ENCODE peak calls at places on chromosomes 1 and 21, in nine cellular contexts. D is adrenal gland; E is upper lobe of right lung; F is CD8-positive, alpha-beta memory T cell; G is A673; I is GM23248; O is left lung; W is astrocyte; K is pancreas. V is an unnamed sample.

GRCh38 chr21:26845066-26845749 is at the start of gene ADAMTS1:
- DNase-seq in E (peak; percentile 88), I (peak; percentile 94), O (peak; percentile 84), F (no peak), G (peak; percentile 80), W (peak; percentile 62), D (peak; percentile 79), K (peak; percentile 90), V (no peak)

GRCh38 chr1:224264321-224264720 is 65.7 kb downstream of the NVL start:
- DNase-seq in F (no peak), E (no peak), I (no peak), G (no peak), K (no peak), D (no peak), W (no peak), O (no peak), V (no peak)

GRCh38 chr1:33864460-33865389 is 846 bp downstream of the HMGB4 start:
- DNase-seq in E (no peak), K (no peak), O (no peak), G (no peak), D (no peak), F (no peak), I (no peak), W (no peak), V (no peak)

GRCh38 chr1:193729429-193729828 is 543.0 kb upstream of the B3GALT2 start:
- DNase-seq in W (no peak), K (no peak), I (peak; percentile 2), F (no peak), O (no peak), E (no peak), G (no peak), D (no peak), V (no peak)

GRCh38 chr1:214427871-214428277 is 123.5 kb downstream of the PTPN14 start:
- DNase-seq in F (peak; percentile 37), G (peak; percentile 81), E (no peak), D (no peak), O (no peak), I (peak; percentile 89), K (no peak), W (peak; percentile 99), V (no peak)

GRCh38 chr1:58986996-58987767 is 203.3 kb upstream of the JUN start:
- DNase-seq in O (no peak), G (no peak), W (no peak), K (no peak), I (no peak), F (no peak), D (no peak), E (no peak), V (no peak)

GRCh38 chr1:93081716-93082115 is 2.6 kb downstream of the MTF2 start:
- DNase-seq in D (no peak), E (no peak), F (no peak), I (peak; percentile 89), G (peak; percentile 22), K (no peak), W (peak; percentile 87), O (no peak), V (no peak)

GRCh38 chr1:33081554-33082305 is 777 bp downstream of the AZIN2 start:
- DNase-seq in K (no peak), G (no peak), W (no peak), I (peak; percentile 44), F (peak; percentile 12), D (no peak), O (no peak), E (no peak), V (no peak)

GRCh38 chr1:35691571-35692220 is 27.0 kb downstream of the C1orf216 start:
- DNase-seq in D (no peak), E (no peak), G (no peak), I (no peak), W (no peak), O (no peak), K (no peak), F (no peak), V (no peak)

GRCh38 chr1:51100264-51100880 is 1.7 kb upstream of the C1orf185 start:
- DNase-seq in O (no peak), W (no peak), E (no peak), I (no peak), D (no peak), F (no peak), K (no peak), G (no peak), V (no peak)

GRCh38 chr1:206048582-206048981 is 4.4 kb upstream of the RHEX start:
- DNase-seq in K (peak; percentile 62), I (no peak), G (no peak), W (no peak), O (peak; percentile 68), E (no peak), D (peak; percentile 24), F (no peak), V (no peak)
- H3K4me1 ChIP-seq in K (peaks cover 3% of the 10 kb centered on the region), I (no peaks in the 10 kb centered on the region), G (no peaks in the 10 kb centered on the region), W (no peaks in the 10 kb centered on the region), O (peaks cover 19% of the 10 kb centered on the region), E (no peaks in the 10 kb centered on the region), D (no peaks in the 10 kb centered on the region), F (no peaks in the 10 kb centered on the region), V (no peaks in the 10 kb centered on the region)

DNA sequence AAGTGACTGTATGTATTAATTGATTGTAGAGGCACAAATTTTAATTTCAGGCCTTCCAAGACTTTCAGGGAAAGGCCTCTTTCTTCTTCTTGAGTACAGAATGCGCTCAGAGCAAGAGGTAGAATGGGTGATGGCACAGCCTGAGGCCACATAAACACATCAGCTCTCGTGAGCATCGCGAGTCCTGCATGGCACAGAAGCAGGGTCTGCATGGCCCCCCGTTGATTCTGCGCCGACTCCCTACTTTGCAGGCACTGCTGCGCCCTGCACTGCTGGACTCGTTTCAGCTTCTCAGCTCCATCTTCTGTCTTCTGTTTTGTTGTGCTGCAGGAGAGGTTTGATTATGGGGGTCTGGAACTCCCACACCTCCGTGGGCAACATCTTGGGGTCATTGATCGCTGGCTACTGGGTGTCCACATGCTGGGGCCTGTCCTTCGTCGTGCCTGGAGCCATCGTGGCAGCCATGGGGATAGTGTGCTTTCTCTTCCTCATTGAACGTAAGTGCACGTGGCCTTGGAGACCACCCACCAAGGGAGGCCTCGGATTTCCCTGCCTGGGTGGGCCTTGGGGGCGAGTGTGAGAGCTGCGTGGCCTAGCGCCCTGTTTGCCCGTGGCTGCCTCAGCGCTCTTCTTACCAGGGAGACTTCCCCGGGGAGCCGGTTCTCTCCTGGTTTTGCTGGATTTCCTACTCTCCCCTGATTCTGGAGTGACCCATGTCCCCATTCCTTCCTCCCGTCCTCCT is 29.6 kb downstream of the SLC37A1 start:
- DNase-seq in O (no peak), W (no peak), G (no peak), I (no peak), E (peak; percentile 50), D (no peak), F (no peak), K (no peak), V (no peak)
- H3K27ac ChIP-seq in O (no peak overlapping the region), W (no peak overlapping the region), G (no peak overlapping the region), I (no peak overlapping the region), E (no peak overlapping the region), D (no peak overlapping the region), F (peak overlapping the region; percentile 70), K (no peak overlapping the region), V (no peak overlapping the region)

GRCh38 chr1:159946242-159947187 is 1.1 kb upstream of the IGSF9 start:
- DNase-seq in D (no peak), F (no peak), E (no peak), G (no peak), W (no peak), O (no peak), I (peak; percentile 43), K (no peak), V (no peak)
- H3K4me3 ChIP-seq in D (no peak overlapping the region), F (peak overlapping the region; percentile 39), E (peak overlapping the region; percentile 53), G (peak overlapping the region; percentile 53), W (no peak overlapping the region), O (peak overlapping the region; percentile 42), I (peak overlapping the region; percentile 69), K (peak overlapping the region; percentile 55), V (peak overlapping the region; percentile 66)

GRCh38 chr1:153649137-153649866 is 9.2 kb upstream of the SNAPIN start:
- DNase-seq in I (no peak), E (no peak), F (no peak), D (no peak), W (no peak), G (no peak), K (peak; percentile 54), O (no peak), V (no peak)

GRCh38 chr1:153647375-153647714 is 11.2 kb upstream of the SNAPIN start:
- DNase-seq in E (no peak), W (no peak), F (no peak), D (no peak), G (no peak), I (no peak), O (no peak), K (peak; percentile 18), V (no peak)

GRCh38 chr1:153649867-153650235 is 8.7 kb upstream of the SNAPIN start:
- DNase-seq in I (no peak), F (no peak), E (no peak), O (no peak), D (no peak), G (no peak), W (no peak), K (peak; percentile 96), V (no peak)

GRCh38 chr1:153646672-153647374 is 11.7 kb upstream of the SNAPIN start:
- DNase-seq in G (no peak), F (no peak), K (peak; percentile 11), W (no peak), D (no peak), O (no peak), I (no peak), E (no peak), V (no peak)

GRCh38 chr1:153648000-153648643 is 10.4 kb upstream of the SNAPIN start:
- DNase-seq in G (no peak), K (peak; percentile 31), O (no peak), I (no peak), W (no peak), E (no peak), F (no peak), D (peak; percentile 14), V (no peak)
- H3K4me1 ChIP-seq in G (no peaks in the 10 kb centered on the region), K (peaks cover 47% of the 10 kb centered on the region), O (peaks cover 40% of the 10 kb centered on the region), I (peaks cover 7% of the 10 kb centered on the region), W (peaks cover 4% of the 10 kb centered on the region), E (peaks cover 25% of the 10 kb centered on the region), F (peaks cover 30% of the 10 kb centered on the region), D (peaks cover 13% of the 10 kb centered on the region), V (no peaks in the 10 kb centered on the region)

DNA sequence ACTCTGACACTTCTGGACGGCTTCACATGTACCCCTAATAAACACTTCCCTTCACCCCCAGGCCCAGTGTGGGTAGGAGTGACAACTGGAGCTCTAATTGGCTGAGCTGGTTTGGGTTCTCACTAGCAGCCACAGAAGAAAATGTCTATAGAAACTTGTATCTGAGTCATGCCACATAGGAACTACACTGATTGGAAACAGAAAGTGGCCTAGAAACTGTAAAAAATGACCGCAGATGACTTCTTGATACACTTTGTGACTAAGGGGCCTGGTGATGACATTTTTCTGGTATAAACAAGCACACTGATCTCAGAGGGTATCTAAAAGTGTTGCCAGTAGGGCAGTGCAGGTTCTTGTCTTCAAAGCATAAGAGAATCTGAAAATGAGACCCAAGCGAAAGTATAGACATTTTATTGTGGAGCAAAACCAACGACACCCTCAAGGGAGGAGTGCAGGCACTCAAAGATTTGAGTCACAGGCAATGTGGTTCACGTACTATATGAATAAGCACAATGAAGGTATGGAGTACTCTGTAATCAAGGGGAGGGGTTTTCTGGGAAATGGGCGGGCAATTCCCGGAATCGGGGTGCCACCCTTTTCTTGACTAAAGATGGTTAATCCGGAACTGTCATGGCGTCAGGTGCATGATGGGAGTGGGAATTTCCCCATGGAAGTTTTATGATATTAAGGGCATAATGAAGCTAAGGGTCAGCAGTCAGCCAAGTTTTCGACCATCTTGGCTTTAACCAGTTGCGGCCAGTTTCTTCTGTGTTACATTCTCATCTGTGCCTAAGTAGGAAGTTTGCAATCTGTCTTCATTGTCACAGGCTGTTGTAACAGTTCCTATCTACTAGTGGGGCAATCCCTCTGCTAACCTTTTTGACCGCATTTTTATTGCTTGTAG is at the start of gene AIM2:
- DNase-seq in D (no peak), K (no peak), E (peak; percentile 80), O (peak; percentile 81), W (peak; percentile 4), G (peak; percentile 5), I (peak; percentile 87), F (peak; percentile 91), V (no peak)
- H3K27ac ChIP-seq in D (no peak within 1 kb of the TSS), K (no peak within 1 kb of the TSS), E (peak within 1 kb of the TSS; percentile 72), O (peak within 1 kb of the TSS; percentile 90), W (no peak within 1 kb of the TSS), G (no peak within 1 kb of the TSS), I (peak within 1 kb of the TSS; percentile 81), F (peak within 1 kb of the TSS; percentile 89), V (no peak within 1 kb of the TSS)

V was measured in iPS DF 6.9.